ENCODE peak calls at places on chromosomes 1 and 21, in four cellular contexts. D is A673, C is fibroblast of lung, V is A549. N is an unnamed sample.

GRCh38 chr21:45979141-45979631 is 2.4 kb upstream of the COL6A1 start:
- DNase-seq in D (no peak), C (no peak), V (no peak), N (peak)

GRCh38 chr1:161258439-161259386 is at the start of gene PCP4L1:
- DNase-seq in V (peak), C (peak), D (peak), N (peak)

GRCh38 chr1:22024485-22025367 is 23.3 kb downstream of the CELA3A start:
- DNase-seq in D (peak), V (peak), C (peak), N (peak)

GRCh38 chr1:74652711-74653131 is 20.9 kb downstream of the ERICH3 start:
- DNase-seq in V (no peak), C (peak), D (no peak), N (peak)

GRCh38 chr21:36096398-36097290 is 26.8 kb downstream of the CBR1 start:
- DNase-seq in D (no peak), V (no peak), C (no peak), N (no peak)

GRCh38 chr1:4745560-4745959 is 91.2 kb downstream of the AJAP1 start:
- DNase-seq in D (no peak), V (no peak), C (no peak), N (no peak)

GRCh38 chr1:55793856-55794255 is 578.7 kb upstream of the USP24 start:
- DNase-seq in D (no peak), C (no peak), V (no peak), N (no peak)

GRCh38 chr1:117655220-117655577 is 49.4 kb downstream of the TENT5C start:
- DNase-seq in D (no peak), C (no peak), V (peak), N (no peak)

GRCh38 chr1:31955917-31956736 is 18.0 kb upstream of the PTP4A2 start:
- DNase-seq in V (peak), D (peak), C (peak), N (peak)

GRCh38 chr1:17232759-17233661 is 15.9 kb upstream of the PADI3 start:
- DNase-seq in V (peak), C (peak), D (peak), N (peak)

GRCh38 chr1:160078392-160079195 is 2.7 kb upstream of the KCNJ9 start:
- DNase-seq in V (peak), D (peak), C (peak), N (peak)

GRCh38 chr1:73998348-73998959 is 199.5 kb downstream of the LRRIQ3 start:
- DNase-seq in C (peak), V (peak), D (peak), N (peak)

DNA sequence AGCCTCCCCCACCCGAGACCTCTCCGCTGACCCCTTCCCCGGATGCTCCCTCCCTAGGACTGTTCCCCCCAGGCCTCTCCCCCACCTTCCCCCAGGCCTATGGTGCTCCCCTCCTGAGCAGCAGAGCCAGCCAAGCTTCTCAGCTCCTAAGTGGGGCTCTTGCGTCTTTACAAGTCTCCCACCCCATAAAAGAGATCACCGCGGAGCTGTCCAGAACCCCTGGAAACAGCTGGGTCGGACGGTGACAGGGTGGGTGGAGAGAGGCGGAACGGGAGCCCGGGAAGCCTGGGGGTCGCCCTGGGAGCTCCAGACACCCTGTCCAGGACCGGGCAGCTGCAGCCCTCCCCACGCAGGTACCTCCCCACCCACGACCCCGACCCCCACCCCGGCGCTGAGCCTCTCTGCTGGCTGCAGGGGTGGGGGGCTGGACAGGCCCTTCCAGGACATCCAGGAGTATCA is 61.2 kb downstream of the WNT9A start:
- DNase-seq in D (no peak), C (no peak), V (no peak), N (no peak)
- H3K4me3 ChIP-seq in D (peak), C (peak), V (no peak), N (no peak)

DNA sequence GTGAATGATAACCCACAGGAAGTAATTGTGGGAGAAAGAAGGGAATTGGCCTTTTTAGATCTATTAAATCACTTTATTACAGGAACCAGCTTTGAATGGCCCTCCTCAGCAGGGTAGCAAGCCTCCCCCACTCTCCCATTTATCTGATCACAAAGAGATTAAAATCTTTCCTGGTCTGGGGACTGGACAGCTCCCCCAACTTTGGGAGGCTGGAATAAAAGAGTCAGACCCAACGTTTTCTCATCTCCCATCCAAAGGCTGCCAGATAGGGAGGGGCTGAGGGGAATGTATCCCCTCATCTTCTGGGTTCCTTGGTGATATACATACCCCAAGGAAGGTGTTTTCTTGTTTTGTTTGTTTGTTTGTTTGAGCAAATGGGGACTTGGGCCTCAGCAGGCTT is 2.4 kb downstream of the LIN28A start:
- DNase-seq in V (no peak), C (no peak), D (no peak), N (no peak)
- H3K4me3 ChIP-seq in V (no peak), C (no peak), D (no peak), N (no peak)

GRCh38 chr1:169526998-169527397 is 41.3 kb upstream of the SLC19A2 start:
- DNase-seq in C (no peak), D (peak), V (no peak), N (no peak)

GRCh38 chr1:169529068-169529642 is 43.4 kb upstream of the SLC19A2 start:
- DNase-seq in C (no peak), D (no peak), V (no peak), N (no peak)

GRCh38 chr1:169527461-169528213 is 41.9 kb upstream of the SLC19A2 start:
- DNase-seq in V (no peak), C (peak), D (no peak), N (peak)

GRCh38 chr1:169526120-169526832 is 40.5 kb upstream of the SLC19A2 start:
- DNase-seq in D (no peak), C (no peak), V (no peak), N (no peak)

GRCh38 chr1:169528214-169529067 is 42.7 kb upstream of the SLC19A2 start:
- DNase-seq in C (no peak), D (no peak), V (no peak), N (no peak)
- H3K4me3 ChIP-seq in C (no peak), D (no peak), V (no peak), N (no peak)

GRCh38 chr1:226654046-226654445 is 85.0 kb downstream of the ITPKB start:
- DNase-seq in V (no peak), C (peak), D (peak), N (no peak)
- H3K4me3 ChIP-seq in V (no peak), C (no peak), D (no peak), N (no peak)